ENCODE peak calls at places on chromosomes 2 and 18, in seven cellular contexts. One of them, this sample, is unnamed.

GRCh38 chr2:177334940-177335543 is 57.5 kb upstream of the AGPS start:
- DNase-seq in GM13976: peak; percentile 35
- DNase-seq in myocyte: peak; percentile 56
- DNase-seq in glutamatergic neuron: no peak
- DNase-seq in NCI-H82: peak; percentile 74
- DNase-seq in hippocampal formation: peak; percentile 14
- DNase-seq in pons: peak; percentile 81
- DNase-seq in this sample: no peak

GRCh38 chr2:174573621-174574081 is 24.0 kb downstream of the WIPF1 start:
- DNase-seq in GM13976: no peak
- DNase-seq in myocyte: no peak
- DNase-seq in glutamatergic neuron: no peak
- DNase-seq in NCI-H82: no peak
- DNase-seq in hippocampal formation: no peak
- DNase-seq in pons: peak; percentile 57
- DNase-seq in this sample: peak; percentile 68

GRCh38 chr18:74589820-74590219 is 7.8 kb upstream of the ZNF407 start:
- DNase-seq in GM13976: no peak
- DNase-seq in myocyte: no peak
- DNase-seq in glutamatergic neuron: no peak
- DNase-seq in NCI-H82: no peak
- DNase-seq in hippocampal formation: no peak
- DNase-seq in pons: no peak
- DNase-seq in this sample: no peak

GRCh38 chr2:240448387-240449274 is 13.2 kb downstream of the GPC1 start:
- DNase-seq in GM13976: no peak
- DNase-seq in myocyte: no peak
- DNase-seq in glutamatergic neuron: no peak
- DNase-seq in NCI-H82: no peak
- DNase-seq in hippocampal formation: no peak
- DNase-seq in pons: no peak
- DNase-seq in this sample: no peak

GRCh38 chr2:125471963-125472362 is 1184.0 kb upstream of the GYPC start:
- DNase-seq in GM13976: peak; percentile 56
- DNase-seq in myocyte: peak; percentile 64
- DNase-seq in glutamatergic neuron: peak; percentile 74
- DNase-seq in NCI-H82: peak; percentile 26
- DNase-seq in hippocampal formation: no peak
- DNase-seq in pons: no peak
- DNase-seq in this sample: no peak

GRCh38 chr2:44836174-44836573 is 105.3 kb upstream of the SIX3 start:
- DNase-seq in GM13976: no peak
- DNase-seq in myocyte: no peak
- DNase-seq in glutamatergic neuron: no peak
- DNase-seq in NCI-H82: no peak
- DNase-seq in hippocampal formation: no peak
- DNase-seq in pons: no peak
- DNase-seq in this sample: no peak

GRCh38 chr2:205043285-205043684 is 498.0 kb downstream of the PARD3B start:
- DNase-seq in GM13976: no peak
- DNase-seq in myocyte: no peak
- DNase-seq in glutamatergic neuron: no peak
- DNase-seq in NCI-H82: no peak
- DNase-seq in hippocampal formation: no peak
- DNase-seq in pons: no peak
- DNase-seq in this sample: no peak

GRCh38 chr2:127208313-127208712 is 11.8 kb downstream of the CYP27C1 start:
- DNase-seq in GM13976: no peak
- DNase-seq in myocyte: peak; percentile 88
- DNase-seq in glutamatergic neuron: peak; percentile 74
- DNase-seq in NCI-H82: peak; percentile 98
- DNase-seq in hippocampal formation: no peak
- DNase-seq in pons: no peak
- DNase-seq in this sample: no peak

GRCh38 chr18:934518-935123 is 29.9 kb downstream of the ADCYAP1 start:
- DNase-seq in GM13976: no peak
- DNase-seq in myocyte: no peak
- DNase-seq in glutamatergic neuron: no peak
- DNase-seq in NCI-H82: no peak
- DNase-seq in hippocampal formation: no peak
- DNase-seq in pons: no peak
- DNase-seq in this sample: no peak

This sample was measured in tibial artery.